ENCODE peak calls at places on chromosomes 3 and 15, in six cellular contexts. A is tibial nerve, B is HCT116, W is endodermal cell, Z is sigmoid colon, Y is thoracic aorta. V is an unnamed sample.

GRCh38 chr3:149706905-149707304 is 45.4 kb downstream of the COMMD2 start:
- DNase-seq in A (no peak), B (no peak), W (no peak), Z (no peak), Y (no peak), V (no peak)

GRCh38 chr3:50324351-50325144 is 2.0 kb upstream of the HYAL2 start:
- DNase-seq in A (peak; percentile 79), B (peak; percentile 75), W (peak; percentile 98), Z (no peak), Y (no peak), V (peak; percentile 84)

GRCh38 chr15:54681578-54681977 is 515.2 kb downstream of the RSL24D1 start:
- DNase-seq in A (no peak), B (no peak), W (no peak), Z (no peak), Y (no peak), V (no peak)

GRCh38 chr3:71652786-71653419 is 69.4 kb upstream of the FOXP1 start:
- DNase-seq in A (peak; percentile 33), B (peak; percentile 4), W (peak; percentile 65), Z (peak; percentile 80), Y (no peak), V (peak; percentile 55)

GRCh38 chr3:123110238-123110952 is 43.6 kb downstream of the PDIA5 start:
- DNase-seq in A (no peak), B (no peak), W (no peak), Z (no peak), Y (no peak), V (no peak)

GRCh38 chr3:13233487-13234154 is 160.4 kb upstream of the IQSEC1 start:
- DNase-seq in A (no peak), B (no peak), W (no peak), Z (no peak), Y (no peak), V (no peak)

GRCh38 chr15:52622791-52623190 is 54.0 kb upstream of the ARPP19 start:
- DNase-seq in A (no peak), B (no peak), W (no peak), Z (no peak), Y (no peak), V (no peak)

GRCh38 chr15:49521802-49522201 is 98.8 kb downstream of the FGF7 start:
- DNase-seq in A (no peak), B (peak; percentile 6), W (peak; percentile 48), Z (no peak), Y (no peak), V (no peak)

GRCh38 chr3:15510493-15510892 is 11.0 kb downstream of the COLQ start:
- DNase-seq in A (no peak), B (no peak), W (no peak), Z (no peak), Y (no peak), V (no peak)

GRCh38 chr15:50544368-50544767 is 2.1 kb downstream of the USP50 start:
- DNase-seq in A (no peak), B (no peak), W (peak; percentile 65), Z (no peak), Y (no peak), V (no peak)

GRCh38 chr3:181133832-181134231 is 144.3 kb upstream of the DNAJC19 start:
- DNase-seq in A (no peak), B (no peak), W (no peak), Z (no peak), Y (no peak), V (no peak)

GRCh38 chr3:42024578-42025387 is 62.9 kb upstream of the ULK4 start:
- DNase-seq in A (no peak), B (no peak), W (peak; percentile 61), Z (no peak), Y (no peak), V (no peak)

GRCh38 chr3:42022355-42022754 is 60.5 kb upstream of the ULK4 start:
- DNase-seq in A (no peak), B (no peak), W (no peak), Z (no peak), Y (no peak), V (no peak)

GRCh38 chr3:42023380-42023779 is 61.5 kb upstream of the ULK4 start:
- DNase-seq in A (no peak), B (no peak), W (peak; percentile 79), Z (no peak), Y (no peak), V (no peak)

GRCh38 chr3:42028474-42028873 is 62.7 kb upstream of the TRAK1 start:
- DNase-seq in A (no peak), B (no peak), W (no peak), Z (peak; percentile 37), Y (no peak), V (no peak)

GRCh38 chr3:42025388-42026138 is 63.7 kb upstream of the ULK4 start:
- DNase-seq in A (peak; percentile 96), B (peak; percentile 42), W (peak; percentile 93), Z (peak; percentile 98), Y (peak; percentile 91), V (peak; percentile 76)
- H3K4me3 ChIP-seq in A (no peak overlapping the region), B (peak overlapping the region; percentile 40), W (peak overlapping the region; percentile 79), Z (no peak overlapping the region), Y (peak overlapping the region; percentile 52), V (no peak overlapping the region)

GRCh38 chr3:66671348-66671747 is 170.5 kb upstream of the LRIG1 start:
- DNase-seq in A (no peak), B (no peak), W (no peak), Z (no peak), Y (no peak), V (no peak)
- H3K27me3 ChIP-seq in A (no peaks in the 10 kb centered on the region), B (peaks cover 19% of the 10 kb centered on the region), W (no peaks in the 10 kb centered on the region), Z (no peaks in the 10 kb centered on the region), Y (no peaks in the 10 kb centered on the region), V (no peaks in the 10 kb centered on the region)

DNA sequence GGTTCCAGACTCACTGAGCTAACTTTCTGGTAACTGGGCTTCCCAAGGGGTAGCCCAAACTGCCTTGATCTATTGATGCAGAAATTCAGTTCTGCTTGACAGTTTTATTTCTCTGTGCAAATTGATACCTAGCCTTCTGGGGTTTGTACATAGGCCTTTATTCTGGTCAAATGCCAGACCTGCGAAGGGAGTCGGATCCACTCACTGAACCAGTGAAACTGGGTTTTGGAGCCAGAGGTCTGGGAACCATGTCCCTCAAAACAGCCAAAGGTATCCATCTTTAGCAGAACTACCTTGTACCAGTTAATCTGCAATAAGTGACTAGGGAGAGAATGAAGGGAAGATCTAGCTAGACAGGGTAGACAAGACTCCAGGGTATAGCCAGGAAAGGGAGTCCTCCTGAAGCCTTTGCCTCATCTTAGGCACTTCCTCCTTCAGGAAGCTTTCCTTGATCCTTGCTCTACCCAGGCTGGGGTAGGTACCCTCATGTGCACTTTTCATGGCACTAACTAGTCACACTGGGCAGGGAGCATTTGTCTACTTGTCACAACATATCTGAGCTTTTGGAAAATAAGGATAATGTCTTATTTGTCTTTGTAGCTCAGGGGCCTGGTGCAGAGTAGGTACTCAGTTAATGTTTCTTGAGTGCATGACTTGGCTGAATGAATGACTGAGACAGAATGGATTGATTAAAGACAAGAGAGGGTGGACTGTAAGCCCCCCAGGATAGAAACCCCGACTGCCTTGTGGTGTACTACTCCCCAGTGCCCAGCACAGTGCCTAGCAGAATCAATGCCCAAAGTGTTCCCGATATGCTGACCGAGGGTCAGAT is 1.4 kb upstream of the SNX33 start:
- DNase-seq in A (no peak), B (no peak), W (no peak), Z (no peak), Y (no peak), V (no peak)
- H3K4me1 ChIP-seq in A (peaks cover 30% of the 10 kb centered on the region), B (peaks cover 53% of the 10 kb centered on the region), W (peaks cover 6% of the 10 kb centered on the region), Z (peaks cover 40% of the 10 kb centered on the region), Y (peaks cover 41% of the 10 kb centered on the region), V (peaks cover 33% of the 10 kb centered on the region)

GRCh38 chr3:141336672-141337522 is 31.4 kb upstream of the ZBTB38 start:
- DNase-seq in A (no peak), B (no peak), W (no peak), Z (no peak), Y (no peak), V (no peak)

GRCh38 chr3:141334627-141335250 is 33.6 kb upstream of the ZBTB38 start:
- DNase-seq in A (no peak), B (no peak), W (peak; percentile 85), Z (no peak), Y (no peak), V (no peak)

GRCh38 chr3:141338881-141339280 is 29.4 kb upstream of the ZBTB38 start:
- DNase-seq in A (no peak), B (no peak), W (no peak), Z (no peak), Y (no peak), V (no peak)

GRCh38 chr3:141335531-141336042 is 32.7 kb upstream of the ZBTB38 start:
- DNase-seq in A (no peak), B (no peak), W (peak; percentile 59), Z (no peak), Y (no peak), V (no peak)

GRCh38 chr3:141337523-141337854 is 30.8 kb upstream of the ZBTB38 start:
- DNase-seq in A (no peak), B (no peak), W (no peak), Z (no peak), Y (no peak), V (no peak)
- H3K4me3 ChIP-seq in A (no peak overlapping the region), B (no peak overlapping the region), W (no peak overlapping the region), Z (no peak overlapping the region), Y (no peak overlapping the region), V (no peak overlapping the region)

DNA sequence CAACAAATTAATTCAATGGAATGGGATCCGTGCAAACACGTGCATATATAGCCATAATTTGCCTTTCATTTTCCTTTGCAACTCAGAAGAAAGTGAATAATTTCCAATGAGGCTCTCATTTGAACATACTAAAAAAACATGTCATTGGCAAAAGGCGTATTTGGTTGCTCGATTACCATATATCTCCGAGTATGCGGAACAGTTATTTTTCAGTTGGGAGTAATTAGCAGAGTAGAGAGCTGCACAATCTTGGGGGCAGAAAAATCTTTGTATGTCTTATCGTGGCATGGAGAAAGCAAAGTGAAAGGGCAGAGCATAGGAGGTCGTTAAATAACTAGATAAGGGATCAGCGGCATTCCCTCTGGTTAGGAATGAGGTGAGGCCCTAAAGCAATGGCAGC is 257.5 kb downstream of the SV2B start:
- DNase-seq in A (no peak), B (no peak), W (no peak), Z (no peak), Y (no peak), V (no peak)
- H3K27me3 ChIP-seq in A (no peaks in the 10 kb centered on the region), B (peaks cover 16% of the 10 kb centered on the region), W (no peaks in the 10 kb centered on the region), Z (no peaks in the 10 kb centered on the region), Y (no peaks in the 10 kb centered on the region), V (no peaks in the 10 kb centered on the region)

GRCh38 chr3:48564667-48565066 is 1.1 kb upstream of the UCN2 start:
- DNase-seq in A (no peak), B (no peak), W (no peak), Z (no peak), Y (no peak), V (no peak)
- H3K4me1 ChIP-seq in A (peaks cover 31% of the 10 kb centered on the region), B (peaks cover 76% of the 10 kb centered on the region), W (peaks cover 5% of the 10 kb centered on the region), Z (peaks cover 22% of the 10 kb centered on the region), Y (peaks cover 20% of the 10 kb centered on the region), V (no peaks in the 10 kb centered on the region)

DNA sequence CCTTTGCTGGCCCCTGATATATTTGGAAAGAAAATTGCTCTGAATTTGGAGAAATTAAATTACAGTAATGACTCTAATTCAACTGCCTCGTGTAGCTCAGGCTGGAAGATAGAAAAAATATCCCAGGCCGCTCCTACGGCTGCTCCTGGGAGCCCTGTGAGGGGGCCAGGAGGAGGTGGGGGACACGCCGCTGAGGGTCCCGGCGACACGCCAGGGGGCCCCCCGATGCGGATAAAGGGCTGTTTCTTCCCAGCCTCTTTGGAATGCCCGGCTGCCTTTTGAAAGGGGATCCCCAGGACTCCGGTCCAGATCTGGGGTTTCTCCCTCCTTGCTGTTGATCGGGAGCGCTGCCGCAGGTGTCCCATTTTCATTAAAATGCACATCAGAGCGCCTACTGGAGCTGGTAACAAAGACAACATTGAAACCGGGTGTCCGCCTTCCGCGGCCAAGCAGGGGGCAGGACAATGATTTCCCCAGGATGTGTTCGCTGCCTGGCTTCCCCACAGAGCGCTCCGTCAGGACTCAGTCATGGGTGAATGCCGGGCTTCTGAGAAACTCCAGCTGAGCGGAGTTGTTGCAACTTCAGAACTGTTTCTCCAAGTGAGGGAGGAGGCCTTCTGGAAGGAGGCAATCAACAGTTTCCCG is 200.1 kb upstream of the KBTBD8 start:
- DNase-seq in A (peak; percentile 12), B (no peak), W (peak; percentile 82), Z (peak; percentile 82), Y (no peak), V (no peak)
- H3K4me3 ChIP-seq in A (no peak overlapping the region), B (no peak overlapping the region), W (peak overlapping the region; percentile 33), Z (no peak overlapping the region), Y (no peak overlapping the region), V (no peak overlapping the region)